ENCODE peak calls at places on chromosome 14, in eight cellular contexts. One of them, this sample, is unnamed.

GRCh38 chr14:82667006-82667405 is 1133.4 kb upstream of the SEL1L start:
- DNase-seq in pancreas: no peak
- DNase-seq in esophagus squamous epithelium: no peak
- DNase-seq in neural progenitor cell: no peak
- DNase-seq in HFFc6: no peak
- DNase-seq in CD8-positive, alpha-beta T cell: no peak
- DNase-seq in WTC11: no peak
- DNase-seq in astrocyte of the spinal cord: peak
- DNase-seq in this sample: no peak

GRCh38 chr14:104094056-104094708 is 8.7 kb downstream of the ASPG start:
- DNase-seq in CD8-positive, alpha-beta T cell: no peak
- DNase-seq in esophagus squamous epithelium: no peak
- DNase-seq in WTC11: peak
- DNase-seq in HFFc6: no peak
- DNase-seq in neural progenitor cell: no peak
- DNase-seq in astrocyte of the spinal cord: no peak
- DNase-seq in pancreas: no peak
- DNase-seq in this sample: no peak

GRCh38 chr14:50045837-50046236 is 70.5 kb downstream of the VCPKMT start:
- DNase-seq in astrocyte of the spinal cord: no peak
- DNase-seq in HFFc6: no peak
- DNase-seq in esophagus squamous epithelium: no peak
- DNase-seq in WTC11: no peak
- DNase-seq in pancreas: no peak
- DNase-seq in neural progenitor cell: no peak
- DNase-seq in CD8-positive, alpha-beta T cell: no peak
- DNase-seq in this sample: no peak

GRCh38 chr14:61438860-61439765 is 117.7 kb downstream of the PRKCH start:
- DNase-seq in astrocyte of the spinal cord: peak
- DNase-seq in HFFc6: peak
- DNase-seq in esophagus squamous epithelium: no peak
- DNase-seq in pancreas: peak
- DNase-seq in CD8-positive, alpha-beta T cell: peak
- DNase-seq in WTC11: peak
- DNase-seq in neural progenitor cell: peak
- DNase-seq in this sample: no peak

GRCh38 chr14:74684444-74684843 is 28.4 kb downstream of the AREL1 start:
- DNase-seq in pancreas: no peak
- DNase-seq in esophagus squamous epithelium: peak
- DNase-seq in CD8-positive, alpha-beta T cell: no peak
- DNase-seq in astrocyte of the spinal cord: no peak
- DNase-seq in neural progenitor cell: no peak
- DNase-seq in WTC11: no peak
- DNase-seq in HFFc6: no peak
- DNase-seq in this sample: no peak

GRCh38 chr14:84927096-84927910 is 602.6 kb upstream of the FLRT2 start:
- DNase-seq in astrocyte of the spinal cord: no peak
- DNase-seq in CD8-positive, alpha-beta T cell: no peak
- DNase-seq in esophagus squamous epithelium: no peak
- DNase-seq in HFFc6: no peak
- DNase-seq in neural progenitor cell: no peak
- DNase-seq in WTC11: no peak
- DNase-seq in pancreas: no peak
- DNase-seq in this sample: no peak

GRCh38 chr14:45194964-45195363 is 58.0 kb downstream of the MIS18BP1 start:
- DNase-seq in WTC11: no peak
- DNase-seq in pancreas: no peak
- DNase-seq in astrocyte of the spinal cord: no peak
- DNase-seq in esophagus squamous epithelium: no peak
- DNase-seq in neural progenitor cell: no peak
- DNase-seq in HFFc6: no peak
- DNase-seq in CD8-positive, alpha-beta T cell: no peak
- DNase-seq in this sample: no peak

GRCh38 chr14:104202259-104203070 is 64.1 kb downstream of the KIF26A start:
- DNase-seq in neural progenitor cell: no peak
- DNase-seq in WTC11: no peak
- DNase-seq in astrocyte of the spinal cord: no peak
- DNase-seq in pancreas: peak
- DNase-seq in esophagus squamous epithelium: no peak
- DNase-seq in HFFc6: no peak
- DNase-seq in CD8-positive, alpha-beta T cell: no peak
- DNase-seq in this sample: no peak

GRCh38 chr14:91084516-91084915 is 24.1 kb upstream of the RPS6KA5 start:
- DNase-seq in esophagus squamous epithelium: no peak
- DNase-seq in WTC11: no peak
- DNase-seq in astrocyte of the spinal cord: no peak
- DNase-seq in CD8-positive, alpha-beta T cell: no peak
- DNase-seq in HFFc6: no peak
- DNase-seq in neural progenitor cell: no peak
- DNase-seq in pancreas: no peak
- DNase-seq in this sample: no peak

GRCh38 chr14:94213021-94213420 is 38.9 kb downstream of the PPP4R4 start:
- DNase-seq in pancreas: no peak
- DNase-seq in astrocyte of the spinal cord: peak
- DNase-seq in neural progenitor cell: no peak
- DNase-seq in esophagus squamous epithelium: no peak
- DNase-seq in CD8-positive, alpha-beta T cell: no peak
- DNase-seq in WTC11: no peak
- DNase-seq in HFFc6: no peak
- DNase-seq in this sample: no peak

GRCh38 chr14:91406451-91406850 is 11.2 kb downstream of the CCDC88C start:
- DNase-seq in CD8-positive, alpha-beta T cell: no peak
- DNase-seq in neural progenitor cell: no peak
- DNase-seq in HFFc6: no peak
- DNase-seq in pancreas: no peak
- DNase-seq in WTC11: no peak
- DNase-seq in astrocyte of the spinal cord: no peak
- DNase-seq in esophagus squamous epithelium: no peak
- DNase-seq in this sample: no peak

GRCh38 chr14:101997429-101998336 is 33.3 kb downstream of the DYNC1H1 start:
- DNase-seq in neural progenitor cell: no peak
- DNase-seq in astrocyte of the spinal cord: no peak
- DNase-seq in WTC11: no peak
- DNase-seq in HFFc6: no peak
- DNase-seq in CD8-positive, alpha-beta T cell: no peak
- DNase-seq in esophagus squamous epithelium: no peak
- DNase-seq in pancreas: no peak
- DNase-seq in this sample: no peak

GRCh38 chr14:69648480-69649414 is 37.4 kb downstream of the SUSD6 start:
- DNase-seq in astrocyte of the spinal cord: peak
- DNase-seq in HFFc6: peak
- DNase-seq in neural progenitor cell: no peak
- DNase-seq in esophagus squamous epithelium: no peak
- DNase-seq in CD8-positive, alpha-beta T cell: no peak
- DNase-seq in pancreas: no peak
- DNase-seq in WTC11: no peak
- DNase-seq in this sample: no peak

DNA sequence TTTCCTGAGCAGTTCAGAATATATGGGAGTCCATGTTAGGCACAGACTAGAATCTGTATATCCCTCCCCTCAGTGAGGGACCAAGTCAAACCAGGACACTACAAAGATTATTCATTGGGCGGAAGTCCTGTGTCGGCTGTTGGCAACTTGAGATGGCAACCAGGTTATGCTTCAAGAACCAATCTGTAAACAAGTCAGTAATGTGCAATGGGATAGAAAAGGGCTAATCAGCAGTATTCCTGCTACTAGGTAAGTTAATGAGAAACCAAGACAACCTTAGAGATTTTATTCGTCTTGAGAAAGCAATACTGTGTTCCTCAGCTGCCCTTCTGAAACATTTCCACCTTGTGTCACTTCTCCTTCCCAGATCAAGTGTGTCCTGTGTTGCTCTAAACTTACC is 26.4 kb downstream of the ARG2 start:
- DNase-seq in HFFc6: no peak
- DNase-seq in pancreas: no peak
- DNase-seq in esophagus squamous epithelium: no peak
- DNase-seq in WTC11: no peak
- DNase-seq in neural progenitor cell: no peak
- DNase-seq in astrocyte of the spinal cord: no peak
- DNase-seq in CD8-positive, alpha-beta T cell: no peak
- DNase-seq in this sample: no peak
- TF ChIP-seq CTCF in HFFc6: no peak
- TF ChIP-seq CTCF in pancreas: no peak
- TF ChIP-seq CTCF in esophagus squamous epithelium: no peak
- TF ChIP-seq CTCF in WTC11: no peak
- TF ChIP-seq CTCF in neural progenitor cell: no peak
- TF ChIP-seq CTCF in astrocyte of the spinal cord: no peak
- TF ChIP-seq CTCF in CD8-positive, alpha-beta T cell: no peak
- TF ChIP-seq CTCF in this sample: no peak

DNA sequence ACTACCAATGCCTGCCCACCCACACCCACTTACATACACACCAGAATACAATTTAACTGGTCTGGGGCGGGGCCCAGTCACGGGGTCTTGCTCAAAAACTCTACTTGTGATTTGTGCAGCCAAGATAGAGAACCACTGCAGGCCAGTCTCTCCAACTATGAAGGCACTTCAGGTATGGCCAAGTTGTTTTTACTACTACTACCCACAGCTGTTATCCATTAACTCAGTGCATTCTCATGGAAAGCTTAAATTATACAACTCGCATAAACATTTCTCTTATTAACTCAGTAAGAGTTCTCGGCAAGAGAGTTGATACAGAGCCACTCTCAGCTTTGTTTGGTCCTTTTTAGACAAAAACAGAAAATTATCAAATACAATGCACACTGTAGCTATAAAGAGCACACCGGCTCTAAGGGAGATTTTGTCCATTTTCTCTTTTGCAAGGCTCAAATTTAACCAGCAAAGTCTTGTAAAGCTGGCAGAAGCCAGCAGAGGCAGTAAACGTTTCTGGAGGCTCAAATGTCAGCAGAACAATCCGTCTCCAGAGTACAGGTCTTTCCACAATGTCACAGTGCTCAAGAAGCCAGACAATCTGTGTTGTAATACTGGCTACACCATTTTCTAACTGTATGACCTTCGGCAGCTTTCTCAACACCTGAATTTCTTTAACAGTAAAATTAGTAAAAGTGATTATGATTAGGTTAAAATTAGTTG is 85.9 kb downstream of the PTGER2 start:
- DNase-seq in pancreas: no peak
- DNase-seq in astrocyte of the spinal cord: peak
- DNase-seq in WTC11: no peak
- DNase-seq in neural progenitor cell: peak
- DNase-seq in esophagus squamous epithelium: no peak
- DNase-seq in CD8-positive, alpha-beta T cell: no peak
- DNase-seq in HFFc6: no peak
- DNase-seq in this sample: no peak
- TF ChIP-seq CTCF in pancreas: no peak
- TF ChIP-seq CTCF in astrocyte of the spinal cord: peak
- TF ChIP-seq CTCF in WTC11: no peak
- TF ChIP-seq CTCF in neural progenitor cell: no peak
- TF ChIP-seq CTCF in esophagus squamous epithelium: no peak
- TF ChIP-seq CTCF in CD8-positive, alpha-beta T cell: no peak
- TF ChIP-seq CTCF in HFFc6: peak
- TF ChIP-seq CTCF in this sample: peak

DNA sequence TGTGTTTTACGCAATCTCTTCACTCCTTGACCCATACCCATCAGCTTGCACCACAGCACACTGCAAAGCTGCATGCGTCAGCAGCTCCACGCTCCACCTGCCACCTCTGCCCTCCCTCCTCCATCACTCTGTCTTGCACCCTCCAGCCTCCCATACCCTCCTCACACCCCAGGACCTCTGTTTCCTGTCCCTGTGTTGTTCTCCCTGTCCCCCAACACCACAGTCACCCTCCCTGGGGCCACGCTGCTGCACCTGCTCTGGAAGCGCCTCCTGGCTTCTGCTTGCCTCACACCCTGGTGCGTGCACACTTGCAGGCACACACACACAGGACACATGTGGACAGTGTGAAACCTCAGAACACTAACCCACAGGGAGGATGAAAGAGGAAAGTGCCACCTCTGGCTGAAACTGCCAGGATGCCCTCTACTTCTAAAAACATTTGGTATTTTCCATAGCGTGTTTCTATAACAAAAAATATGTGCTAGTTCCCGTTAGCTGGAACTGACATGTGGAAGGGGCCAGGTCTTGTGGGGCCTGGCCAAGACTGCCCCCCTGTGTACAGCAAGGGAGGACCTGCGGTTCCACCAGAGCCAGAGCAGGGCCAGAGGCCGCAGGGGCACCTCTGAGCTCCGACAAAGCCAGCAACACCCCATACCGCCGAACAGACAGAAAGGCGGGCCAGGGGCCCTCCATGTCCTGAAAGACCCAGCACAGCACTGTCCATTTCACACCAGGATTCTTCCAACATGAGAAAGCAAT is 10.0 kb downstream of the BRF1 start:
- DNase-seq in esophagus squamous epithelium: no peak
- DNase-seq in HFFc6: no peak
- DNase-seq in pancreas: no peak
- DNase-seq in CD8-positive, alpha-beta T cell: peak
- DNase-seq in astrocyte of the spinal cord: no peak
- DNase-seq in WTC11: no peak
- DNase-seq in neural progenitor cell: peak
- DNase-seq in this sample: no peak
- TF ChIP-seq CTCF in esophagus squamous epithelium: no peak
- TF ChIP-seq CTCF in HFFc6: no peak
- TF ChIP-seq CTCF in pancreas: no peak
- TF ChIP-seq CTCF in CD8-positive, alpha-beta T cell: no peak
- TF ChIP-seq CTCF in astrocyte of the spinal cord: peak
- TF ChIP-seq CTCF in WTC11: no peak
- TF ChIP-seq CTCF in neural progenitor cell: peak
- TF ChIP-seq CTCF in this sample: no peak

GRCh38 chr14:93135399-93135798 is 19.7 kb upstream of the ITPK1 start:
- DNase-seq in pancreas: peak
- DNase-seq in esophagus squamous epithelium: no peak
- DNase-seq in WTC11: no peak
- DNase-seq in astrocyte of the spinal cord: no peak
- DNase-seq in neural progenitor cell: no peak
- DNase-seq in HFFc6: no peak
- DNase-seq in CD8-positive, alpha-beta T cell: no peak
- DNase-seq in this sample: no peak

GRCh38 chr14:93142854-93143652 is 27.3 kb upstream of the ITPK1 start:
- DNase-seq in neural progenitor cell: no peak
- DNase-seq in astrocyte of the spinal cord: no peak
- DNase-seq in WTC11: no peak
- DNase-seq in esophagus squamous epithelium: no peak
- DNase-seq in HFFc6: no peak
- DNase-seq in pancreas: no peak
- DNase-seq in CD8-positive, alpha-beta T cell: no peak
- DNase-seq in this sample: no peak

GRCh38 chr14:93136009-93136408 is 20.3 kb upstream of the ITPK1 start:
- DNase-seq in neural progenitor cell: no peak
- DNase-seq in esophagus squamous epithelium: no peak
- DNase-seq in pancreas: peak
- DNase-seq in WTC11: no peak
- DNase-seq in HFFc6: no peak
- DNase-seq in astrocyte of the spinal cord: no peak
- DNase-seq in CD8-positive, alpha-beta T cell: no peak
- DNase-seq in this sample: no peak

GRCh38 chr14:93133476-93133875 is 17.8 kb upstream of the ITPK1 start:
- DNase-seq in neural progenitor cell: no peak
- DNase-seq in CD8-positive, alpha-beta T cell: no peak
- DNase-seq in esophagus squamous epithelium: no peak
- DNase-seq in astrocyte of the spinal cord: no peak
- DNase-seq in HFFc6: peak
- DNase-seq in pancreas: no peak
- DNase-seq in WTC11: no peak
- DNase-seq in this sample: peak

DNA sequence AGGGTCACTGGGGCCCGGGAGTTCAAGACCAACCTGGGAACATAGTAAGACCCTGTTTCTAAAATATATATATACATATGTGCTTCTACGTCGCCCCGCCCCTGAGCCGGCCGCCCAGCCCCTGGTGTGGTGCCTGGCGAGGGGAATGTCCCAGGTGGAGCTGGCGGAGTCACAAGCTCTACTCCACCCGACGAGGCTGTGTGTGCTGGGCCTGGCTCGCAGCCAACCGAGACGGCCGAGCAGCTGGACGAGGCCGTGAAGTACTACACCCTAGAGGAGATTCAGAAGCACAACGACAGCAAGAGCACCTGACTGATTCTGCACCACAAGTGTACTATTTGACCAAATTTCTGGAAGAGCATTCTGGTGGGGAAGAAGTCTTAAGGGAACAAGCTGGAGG is 22.1 kb upstream of the ITPK1 start:
- DNase-seq in CD8-positive, alpha-beta T cell: no peak
- DNase-seq in pancreas: peak
- DNase-seq in esophagus squamous epithelium: no peak
- DNase-seq in HFFc6: no peak
- DNase-seq in neural progenitor cell: peak
- DNase-seq in WTC11: peak
- DNase-seq in astrocyte of the spinal cord: no peak
- DNase-seq in this sample: no peak
- TF ChIP-seq CTCF in CD8-positive, alpha-beta T cell: no peak
- TF ChIP-seq CTCF in pancreas: no peak
- TF ChIP-seq CTCF in esophagus squamous epithelium: no peak
- TF ChIP-seq CTCF in HFFc6: no peak
- TF ChIP-seq CTCF in neural progenitor cell: no peak
- TF ChIP-seq CTCF in WTC11: no peak
- TF ChIP-seq CTCF in astrocyte of the spinal cord: no peak
- TF ChIP-seq CTCF in this sample: no peak